ENCODE peak calls at places on chromosomes 3 and 15, in seven cellular contexts. E is HFFc6; L is activated CD8-positive, alpha-beta T cell treated with anti-CD3 and anti-CD28 coated beads for 36 hours; V is fibroblast of pulmonary artery; P is BE2C; C is mucosa of descending colon; Y is ovary. D is an unnamed sample.

GRCh38 chr3:100496711-100497261 is 4.4 kb downstream of the TMEM45A start:
- DNase-seq in V (peak), C (no peak), Y (no peak), E (peak), P (no peak), L (no peak), D (peak)

GRCh38 chr3:126947429-126947828 is 35.5 kb upstream of the PLXNA1 start:
- DNase-seq in P (no peak), L (no peak), V (no peak), C (no peak), Y (no peak), E (no peak), D (no peak)

GRCh38 chr3:68306571-68306970 is 625.8 kb downstream of the TAFA4 start:
- DNase-seq in L (peak), C (no peak), P (no peak), Y (no peak), V (peak), E (no peak), D (no peak)

GRCh38 chr15:85362436-85363048 is 17.9 kb upstream of the AKAP13 start:
- DNase-seq in C (no peak), V (no peak), Y (no peak), L (no peak), E (no peak), P (no peak), D (no peak)

GRCh38 chr3:184172681-184173373 is 1.8 kb upstream of the AP2M1 start:
- DNase-seq in L (no peak), E (peak), C (no peak), P (no peak), Y (no peak), V (peak), D (peak)

GRCh38 chr15:35547775-35548364 is 1.9 kb upstream of the DPH6 start:
- DNase-seq in C (no peak), Y (no peak), E (no peak), V (no peak), P (no peak), L (no peak), D (no peak)

GRCh38 chr3:5568451-5568850 is 380.9 kb downstream of the EDEM1 start:
- DNase-seq in C (no peak), E (no peak), P (no peak), V (no peak), Y (no peak), L (no peak), D (no peak)

GRCh38 chr3:43759297-43759782 is 68.6 kb downstream of the ABHD5 start:
- DNase-seq in C (no peak), V (peak), P (no peak), E (peak), Y (no peak), L (peak), D (peak)

GRCh38 chr3:116280130-116280740 is 165.1 kb downstream of the LSAMP start:
- DNase-seq in L (no peak), V (no peak), C (no peak), Y (no peak), P (no peak), E (no peak), D (no peak)

GRCh38 chr15:82852906-82853635 is 43.6 kb downstream of the WHAMM start:
- DNase-seq in Y (no peak), V (no peak), C (no peak), P (no peak), E (no peak), L (peak), D (no peak)

GRCh38 chr3:30689202-30689641 is 82.8 kb downstream of the TGFBR2 start:
- DNase-seq in V (peak), L (no peak), E (peak), C (peak), Y (peak), P (peak), D (peak)

GRCh38 chr3:131007782-131008181 is 18.8 kb downstream of the ASTE1 start:
- DNase-seq in E (no peak), Y (no peak), C (no peak), V (peak), P (no peak), L (no peak), D (peak)

GRCh38 chr3:193828477-193828876 is 235.5 kb downstream of the OPA1 start:
- DNase-seq in Y (no peak), V (no peak), P (no peak), L (no peak), E (no peak), C (no peak), D (no peak)

GRCh38 chr3:62098646-62099365 is 274.5 kb downstream of the FEZF2 start:
- DNase-seq in P (no peak), E (peak), Y (no peak), V (no peak), L (no peak), C (no peak), D (no peak)

GRCh38 chr15:77869021-77869895 is 208.3 kb downstream of the TBC1D2B start:
- DNase-seq in E (peak), V (peak), Y (peak), C (peak), L (no peak), P (no peak), D (no peak)

GRCh38 chr3:128317698-128318231 is 148.9 kb downstream of the DNAJB8 start:
- DNase-seq in E (no peak), L (no peak), P (peak), V (peak), C (no peak), Y (peak), D (no peak)

GRCh38 chr3:133973249-133973980 is 56.3 kb downstream of the SLCO2A1 start:
- DNase-seq in L (no peak), C (no peak), Y (no peak), P (no peak), E (no peak), V (peak), D (no peak)

GRCh38 chr3:187130346-187131066 is 8.8 kb downstream of the RPL39L start:
- DNase-seq in P (no peak), E (peak), V (peak), Y (no peak), C (no peak), L (peak), D (peak)

GRCh38 chr15:65008989-65009388 is 19.3 kb upstream of the SPG21 start:
- DNase-seq in E (no peak), Y (no peak), L (no peak), V (no peak), C (no peak), P (no peak), D (peak)

GRCh38 chr3:30305021-30305420 is 301.4 kb upstream of the TGFBR2 start:
- DNase-seq in L (no peak), V (no peak), Y (no peak), E (no peak), P (no peak), C (no peak), D (no peak)

GRCh38 chr3:153173758-153174516 is 11.9 kb downstream of the RAP2B start:
- DNase-seq in V (peak), C (no peak), P (no peak), L (no peak), E (peak), Y (no peak), D (peak)

GRCh38 chr15:89728254-89728653 is 22.8 kb downstream of the MESP1 start:
- DNase-seq in L (no peak), E (peak), C (no peak), V (peak), P (no peak), Y (no peak), D (no peak)

GRCh38 chr15:57462391-57462790 is 86.1 kb downstream of the CGNL1 start:
- DNase-seq in E (no peak), L (no peak), Y (no peak), C (no peak), V (peak), P (no peak), D (no peak)

GRCh38 chr15:72236381-72237285 is 5.6 kb upstream of the PKM start:
- DNase-seq in V (no peak), P (no peak), Y (no peak), C (no peak), E (no peak), L (no peak), D (peak)

GRCh38 chr3:120420855-120421570 is 29.8 kb downstream of the FSTL1 start:
- DNase-seq in E (peak), L (no peak), Y (no peak), V (peak), P (no peak), C (no peak), D (peak)

GRCh38 chr3:28836199-28836598 is 444.7 kb upstream of the RBMS3 start:
- DNase-seq in C (no peak), V (no peak), P (no peak), L (no peak), E (peak), Y (no peak), D (no peak)

GRCh38 chr15:95365615-95366107 is 964.8 kb upstream of the NR2F2 start:
- DNase-seq in Y (peak), C (no peak), E (no peak), L (no peak), P (no peak), V (peak), D (peak)

GRCh38 chr3:6799264-6799915 is 61.5 kb upstream of the GRM7 start:
- DNase-seq in C (peak), E (no peak), L (peak), P (peak), Y (no peak), V (peak), D (no peak)
- TF ChIP-seq CTCF in C (peak), E (peak), L (peak), P (peak), Y (no peak), V (peak), D (peak)

DNA sequence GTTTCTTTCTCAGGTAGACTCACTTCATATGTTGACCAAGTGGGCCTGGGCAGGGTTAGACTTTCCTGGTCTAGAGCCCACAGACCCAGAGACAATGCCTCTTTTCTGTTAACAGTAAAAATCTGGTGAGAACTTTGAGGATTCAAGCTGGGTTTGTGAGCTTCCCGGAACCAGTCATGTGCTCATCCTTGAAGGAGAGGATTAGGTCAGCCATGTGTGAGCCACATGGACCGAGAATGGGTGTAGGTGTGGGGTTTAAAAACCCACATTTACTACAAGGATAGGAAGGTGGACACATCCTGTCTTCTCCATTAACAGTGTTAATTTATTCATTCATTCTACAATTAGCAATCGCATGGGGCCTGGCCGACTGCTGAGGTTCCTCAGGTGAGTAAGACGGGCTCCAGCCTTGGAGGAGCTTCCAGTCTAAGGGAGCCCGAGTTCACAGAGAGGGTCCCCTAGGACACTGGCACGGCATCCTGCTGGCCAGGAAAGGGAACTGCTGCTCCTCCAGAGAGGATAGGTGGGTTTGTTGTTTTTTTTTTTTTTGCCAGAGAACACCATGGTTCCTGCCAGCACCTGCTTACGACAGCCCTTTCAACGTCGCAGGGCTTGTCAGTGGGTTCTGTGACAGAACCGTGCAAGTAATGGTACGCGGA is 69.0 kb downstream of the SQOR start:
- DNase-seq in C (no peak), V (no peak), Y (no peak), E (no peak), P (no peak), L (no peak), D (peak)
- TF ChIP-seq CTCF in C (no peak), V (peak), Y (no peak), E (peak), P (peak), L (peak), D (no peak)

DNA sequence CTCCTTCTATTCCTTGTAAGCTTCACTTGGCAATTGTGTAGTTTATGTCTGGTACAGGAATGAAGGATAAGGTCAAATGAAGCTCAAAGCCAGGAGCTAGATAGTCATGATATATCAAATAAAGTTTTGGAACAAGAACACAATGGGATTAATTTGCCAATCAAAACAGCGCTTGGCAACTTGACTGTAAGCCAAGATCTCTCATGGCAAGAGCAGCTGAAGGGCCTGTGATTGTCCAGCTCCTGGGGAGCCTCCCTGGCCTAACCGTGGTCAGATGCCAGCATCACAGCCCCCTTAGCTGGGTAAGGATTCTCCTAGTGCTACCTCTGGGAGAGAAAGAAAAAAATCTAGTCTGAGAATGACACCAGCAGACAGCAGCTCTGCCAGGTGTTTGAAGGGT is 97.2 kb downstream of the LIPC start:
- DNase-seq in E (no peak), L (no peak), Y (no peak), V (no peak), C (no peak), P (no peak), D (no peak)
- TF ChIP-seq CTCF in E (no peak), L (no peak), Y (no peak), V (no peak), C (no peak), P (no peak), D (no peak)

DNA sequence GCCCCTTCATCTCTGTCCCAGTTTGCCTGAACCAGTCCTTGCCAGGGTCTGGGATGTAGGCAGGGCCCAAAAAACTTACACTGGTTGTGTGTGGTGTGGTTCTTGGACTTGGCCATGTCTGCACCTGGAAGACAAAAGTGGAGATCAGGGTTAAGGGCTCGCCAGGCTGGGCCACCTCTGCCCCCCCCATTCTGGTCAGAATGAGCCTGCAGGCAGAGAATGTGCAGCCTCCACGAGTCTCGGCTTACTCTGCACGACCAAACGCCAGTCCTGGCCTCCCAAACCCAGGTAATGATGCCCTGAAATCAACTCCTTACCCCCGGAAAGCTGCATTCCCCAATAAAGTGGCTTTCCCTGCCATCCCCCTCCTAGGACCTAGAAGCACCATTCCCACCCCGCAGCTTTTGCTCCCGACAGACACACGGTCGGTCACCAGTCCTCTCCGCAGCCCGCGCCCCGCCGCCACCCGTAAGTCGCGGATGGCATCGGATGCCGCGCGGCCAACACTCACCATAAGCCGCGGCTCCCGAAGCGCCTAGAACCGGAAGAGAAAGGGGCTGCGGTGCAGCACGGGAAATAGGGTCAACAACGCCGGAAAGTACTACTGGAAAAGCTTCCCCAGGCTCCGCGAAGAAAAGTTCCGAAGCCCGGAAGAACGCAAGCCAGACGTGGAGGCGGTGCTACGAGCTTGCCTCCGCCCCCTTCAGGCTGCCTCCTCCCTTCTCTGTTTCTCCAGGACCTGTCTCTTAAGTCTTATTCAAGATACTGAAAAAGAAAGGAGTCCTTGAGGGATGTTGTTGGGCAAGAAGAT is at the start of gene RPL29:
- DNase-seq in C (peak), L (peak), P (peak), V (peak), E (peak), Y (peak), D (peak)
- TF ChIP-seq CTCF in C (no peak), L (no peak), P (peak), V (no peak), E (peak), Y (peak), D (no peak)

DNA sequence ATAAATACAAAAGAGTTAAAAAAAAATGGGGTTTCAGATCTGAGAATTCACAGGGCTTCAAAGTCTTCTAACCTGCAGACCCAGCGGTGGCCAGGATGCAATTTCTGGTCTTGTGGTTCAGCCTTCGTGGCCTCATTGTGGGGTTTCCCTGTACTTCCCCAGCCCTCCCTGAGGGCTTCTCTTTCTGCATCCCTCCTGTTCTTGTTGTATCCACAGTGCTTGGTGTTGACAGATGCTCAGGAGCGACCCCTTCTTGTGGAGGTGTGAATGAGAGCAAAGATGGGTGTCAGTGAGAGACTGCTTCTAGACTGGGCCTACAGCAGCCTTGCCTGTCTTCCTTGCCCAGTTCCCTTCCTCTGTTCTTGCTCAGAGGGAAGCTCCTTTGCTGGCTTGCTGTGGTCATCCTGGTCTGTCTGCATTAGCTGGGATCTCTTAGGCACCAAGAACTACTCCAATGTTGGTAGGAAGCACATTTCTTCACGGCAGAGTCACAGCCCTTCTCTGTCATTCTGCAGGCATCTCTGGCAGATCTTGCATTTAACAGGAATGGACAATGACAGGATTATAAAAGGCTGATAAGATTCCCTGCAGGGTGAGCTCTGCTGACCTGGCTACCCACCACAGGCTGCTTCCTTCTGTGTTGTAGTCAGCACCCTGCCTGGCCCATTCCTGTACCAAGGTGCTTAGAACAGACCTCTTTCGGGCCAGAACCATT is 317.8 kb upstream of the C2CD4B start:
- DNase-seq in V (no peak), C (no peak), E (peak), Y (no peak), P (peak), L (peak), D (no peak)
- TF ChIP-seq CTCF in V (peak), C (no peak), E (peak), Y (no peak), P (peak), L (no peak), D (peak)

D was measured in foreskin fibroblast.